ENCODE peak calls at places on chromosome 18, in six cellular contexts. C, T, X, E, Z and P are unnamed samples.

GRCh38 chr18:45169610-45170009 is 445.7 kb upstream of the SLC14A2 start:
- DNase-seq in C (no peak), T (no peak), X (peak), E (no peak), Z (no peak), P (peak)

GRCh38 chr18:23528580-23529472 is 25.5 kb downstream of the RMC1 start:
- DNase-seq in C (no peak), T (no peak), X (peak), E (peak), Z (no peak), P (peak)

GRCh38 chr18:33749831-33750230 is 171.8 kb downstream of the ASXL3 start:
- DNase-seq in C (no peak), T (no peak), X (no peak), E (no peak), Z (no peak), P (no peak)

GRCh38 chr18:9380101-9380500 is 45.5 kb downstream of the TWSG1 start:
- DNase-seq in C (no peak), T (no peak), X (peak), E (no peak), Z (no peak), P (peak)

GRCh38 chr18:23495723-23496440 is 7.4 kb upstream of the RMC1 start:
- DNase-seq in C (no peak), T (no peak), X (no peak), E (no peak), Z (peak), P (no peak)

GRCh38 chr18:55416791-55417190 is 171.2 kb downstream of the TCF4 start:
- DNase-seq in C (no peak), T (no peak), X (no peak), E (no peak), Z (no peak), P (peak)

GRCh38 chr18:67359868-67360838 is 156.4 kb downstream of the DSEL start:
- DNase-seq in C (no peak), T (no peak), X (peak), E (no peak), Z (peak), P (peak)

GRCh38 chr18:59833785-59834184 is 66.0 kb upstream of the PMAIP1 start:
- DNase-seq in C (no peak), T (no peak), X (no peak), E (no peak), Z (no peak), P (no peak)

GRCh38 chr18:48567388-48567787 is 28.6 kb downstream of the CTIF start:
- DNase-seq in C (no peak), T (no peak), X (no peak), E (no peak), Z (no peak), P (no peak)

GRCh38 chr18:43714346-43715010 is 437.2 kb upstream of the SYT4 start:
- DNase-seq in C (no peak), T (no peak), X (no peak), E (no peak), Z (no peak), P (no peak)

GRCh38 chr18:43720036-43720435 is 442.7 kb upstream of the SYT4 start:
- DNase-seq in C (no peak), T (no peak), X (no peak), E (no peak), Z (no peak), P (peak)

DNA sequence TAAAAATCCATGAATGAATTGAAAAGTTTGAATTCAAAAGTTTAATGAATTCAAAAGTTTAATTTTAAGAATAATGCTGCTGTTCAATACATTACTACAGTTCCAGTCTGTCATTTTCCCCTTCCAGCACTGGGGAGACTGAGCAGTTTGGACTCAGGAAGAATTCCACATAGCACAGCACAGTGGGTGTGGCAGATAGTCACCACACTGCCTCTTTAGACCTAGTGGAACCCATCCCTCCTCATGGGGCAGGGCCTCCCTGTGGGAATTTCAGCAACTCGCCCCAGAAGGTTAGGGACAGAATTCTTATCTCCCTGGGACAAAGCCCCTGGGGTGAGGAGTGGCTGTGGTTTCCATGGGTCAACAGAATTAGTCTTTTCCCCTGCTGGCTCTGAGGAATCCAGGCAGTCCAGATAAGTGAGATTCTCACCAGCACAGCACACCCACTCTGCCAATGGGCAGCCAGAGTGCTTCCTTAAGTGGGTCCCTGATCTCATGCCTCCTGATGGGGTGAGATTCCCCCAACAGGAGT is 442.0 kb upstream of the SYT4 start:
- DNase-seq in C (no peak), T (no peak), X (no peak), E (no peak), Z (no peak), P (no peak)
- H3K4me3 ChIP-seq in C (no peak), T (no peak), X (no peak), E (no peak), Z (no peak), P (no peak)

GRCh38 chr18:26963292-26963691 is 97.8 kb upstream of the AQP4 start:
- DNase-seq in C (no peak), T (no peak), X (no peak), E (no peak), Z (no peak), P (no peak)
- TF ChIP-seq CTCF in C (no peak), T (no peak), X (no peak), E (peak), Z (peak), P (no peak)

GRCh38 chr18:73007935-73008308 is 140.1 kb upstream of the NETO1 start:
- DNase-seq in C (no peak), T (no peak), X (no peak), E (no peak), Z (no peak), P (no peak)
- H3K4me3 ChIP-seq in C (no peak), T (no peak), X (no peak), E (no peak), Z (no peak), P (no peak)

GRCh38 chr18:27014841-27015240 is 149.3 kb upstream of the AQP4 start:
- DNase-seq in C (no peak), T (no peak), X (no peak), E (no peak), Z (no peak), P (no peak)

DNA sequence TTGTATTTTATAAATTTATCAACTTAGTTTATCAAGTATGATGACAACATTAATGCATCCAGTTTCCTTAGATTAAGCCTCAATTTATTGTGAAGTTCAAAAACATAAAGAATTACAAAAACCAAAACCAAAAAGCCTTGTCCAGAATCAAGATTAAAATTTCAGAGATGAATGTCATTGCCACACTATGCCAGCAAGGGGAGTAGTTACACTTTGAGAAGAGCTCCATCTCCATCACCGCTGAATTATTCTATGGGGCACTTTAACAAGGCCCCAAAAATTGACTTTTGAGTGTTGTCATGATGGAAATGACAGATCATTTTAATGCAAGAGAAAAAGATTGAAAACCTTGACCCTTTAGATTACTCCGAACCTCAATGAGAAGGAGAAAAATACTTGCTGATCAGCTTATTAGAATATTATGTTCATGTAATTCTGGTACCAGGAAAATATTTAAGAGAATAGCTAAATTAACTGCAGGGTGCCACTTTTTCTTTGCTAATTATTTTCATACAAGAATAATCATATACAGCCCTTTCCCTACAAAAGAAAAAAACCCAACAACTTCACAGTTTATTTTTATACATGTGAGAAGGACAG is 152.5 kb upstream of the AQP4 start:
- DNase-seq in C (no peak), T (no peak), X (peak), E (no peak), Z (no peak), P (no peak)
- TF ChIP-seq CTCF in C (no peak), T (no peak), X (peak), E (peak), Z (peak), P (peak)

GRCh38 chr18:47531759-47532158 is 280.3 kb upstream of the SKOR2 start:
- DNase-seq in C (no peak), T (no peak), X (no peak), E (no peak), Z (no peak), P (no peak)
- H3K4me3 ChIP-seq in C (no peak), T (no peak), X (no peak), E (no peak), Z (no peak), P (no peak)

GRCh38 chr18:27428120-27428519 is 243.0 kb upstream of the CHST9 start:
- DNase-seq in C (no peak), T (no peak), X (no peak), E (no peak), Z (no peak), P (no peak)
- TF ChIP-seq CTCF in C (no peak), T (no peak), X (no peak), E (no peak), Z (no peak), P (no peak)

DNA sequence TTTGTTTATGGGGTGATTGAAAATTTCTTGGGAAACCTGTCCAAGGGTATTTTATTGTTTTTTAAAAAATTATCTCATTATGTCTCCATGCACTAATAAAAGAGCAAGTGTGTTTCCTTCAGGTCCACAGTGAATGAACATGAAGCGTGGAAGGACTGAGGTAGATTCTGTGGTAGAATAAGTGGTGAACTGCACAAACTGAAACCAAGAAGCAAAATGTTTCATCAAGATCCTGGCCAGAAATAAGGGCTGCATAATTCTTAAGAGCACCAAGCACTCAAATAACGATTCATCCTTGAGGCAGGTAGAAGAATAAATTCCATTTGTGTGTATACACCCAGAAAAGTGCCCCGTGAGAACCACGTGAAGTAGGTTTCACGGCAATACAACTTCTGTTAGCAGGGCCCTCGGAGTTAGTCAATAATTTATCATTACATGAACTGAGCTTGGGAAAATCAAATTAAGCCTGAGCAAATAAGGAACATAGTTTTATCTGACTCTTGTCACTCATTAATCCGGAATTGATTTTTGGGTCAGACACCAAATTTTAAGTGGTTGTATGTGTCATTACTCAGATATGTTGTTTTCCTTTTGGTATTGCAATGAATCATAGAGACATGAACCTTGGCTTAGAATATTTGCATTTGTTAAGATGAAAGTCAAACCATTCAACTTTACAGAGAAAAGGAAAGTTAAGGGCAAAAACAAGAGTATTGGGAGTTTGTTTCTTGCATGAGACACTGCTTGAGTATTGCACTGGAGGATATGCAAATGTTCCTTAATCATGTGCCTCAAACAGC is 472.5 kb upstream of the NETO1 start:
- DNase-seq in C (peak), T (no peak), X (peak), E (no peak), Z (no peak), P (peak)
- H3K4me3 ChIP-seq in C (no peak), T (no peak), X (no peak), E (no peak), Z (no peak), P (no peak)

GRCh38 chr18:52716926-52717325 is 376.9 kb downstream of the DCC start:
- DNase-seq in C (no peak), T (no peak), X (peak), E (no peak), Z (peak), P (peak)
- TF ChIP-seq CTCF in C (no peak), T (no peak), X (no peak), E (peak), Z (no peak), P (peak)

GRCh38 chr18:62425465-62426190 is 97.2 kb upstream of the ZCCHC2 start:
- DNase-seq in C (peak), T (peak), X (peak), E (peak), Z (peak), P (peak)
- H3K4me3 ChIP-seq in C (no peak), T (no peak), X (peak), E (peak), Z (peak), P (peak)

GRCh38 chr18:40938615-40939014 is 1016.4 kb upstream of the PIK3C3 start:
- DNase-seq in C (no peak), T (no peak), X (no peak), E (no peak), Z (no peak), P (no peak)

GRCh38 chr18:40937386-40937785 is 1017.6 kb upstream of the PIK3C3 start:
- DNase-seq in C (no peak), T (no peak), X (no peak), E (no peak), Z (no peak), P (no peak)

GRCh38 chr18:40932862-40933261 is 1022.2 kb upstream of the PIK3C3 start:
- DNase-seq in C (no peak), T (no peak), X (no peak), E (no peak), Z (no peak), P (no peak)

GRCh38 chr18:40939636-40940035 is 1015.4 kb upstream of the PIK3C3 start:
- DNase-seq in C (no peak), T (no peak), X (peak), E (no peak), Z (no peak), P (no peak)

DNA sequence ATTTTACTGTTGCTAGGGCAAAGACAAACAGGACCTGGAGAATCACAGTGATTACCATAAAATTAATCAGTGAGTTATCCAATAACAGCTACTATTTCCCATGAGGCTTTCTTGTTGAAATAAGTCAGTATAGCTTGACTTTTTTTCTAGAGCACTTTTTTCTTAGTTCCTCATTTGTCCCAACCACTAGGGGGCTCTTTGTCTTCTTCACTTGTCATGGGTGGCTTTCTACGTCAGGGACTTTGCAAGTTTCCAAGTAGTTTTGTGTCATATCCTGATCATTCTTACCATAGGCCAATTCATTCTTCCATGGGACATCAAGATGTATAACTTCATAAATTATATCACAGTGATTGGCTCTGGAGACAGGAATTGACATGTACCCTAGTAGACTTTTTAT is 1019.6 kb upstream of the PIK3C3 start:
- DNase-seq in C (no peak), T (no peak), X (peak), E (no peak), Z (no peak), P (peak)
- TF ChIP-seq CTCF in C (no peak), T (no peak), X (peak), E (peak), Z (peak), P (peak)